ENCODE peak calls at places on chromosomes 11 and 22, in eight cellular contexts. Y is NB4, N is right atrium auricular region, D is endodermal cell, B is heart left ventricle, S is fibroblast of pulmonary artery, E is A549, U is AG04450. R is an unnamed sample.

GRCh38 chr11:28535677-28536076 is 427.5 kb downstream of the METTL15 start:
- DNase-seq in Y (no peak), N (no peak), D (no peak), B (no peak), S (no peak), E (no peak), U (no peak), R (no peak)

GRCh38 chr22:49548356-49549202 is 279.1 kb downstream of the BRD1 start:
- DNase-seq in Y (no peak), N (no peak), D (peak), B (peak), S (no peak), E (no peak), U (no peak), R (no peak)

GRCh38 chr11:26620282-26621045 is 48.4 kb upstream of the MUC15 start:
- DNase-seq in Y (no peak), N (no peak), D (no peak), B (no peak), S (no peak), E (no peak), U (no peak), R (no peak)

GRCh38 chr22:29710922-29711593 is 8.7 kb upstream of the CABP7 start:
- DNase-seq in Y (no peak), N (no peak), D (no peak), B (peak), S (no peak), E (no peak), U (no peak), R (no peak)

GRCh38 chr11:122706689-122707088 is 51.2 kb downstream of the UBASH3B start:
- DNase-seq in Y (no peak), N (no peak), D (no peak), B (no peak), S (peak), E (no peak), U (no peak), R (no peak)

GRCh38 chr11:133892584-133893380 is 47.5 kb upstream of the SPATA19 start:
- DNase-seq in Y (no peak), N (peak), D (peak), B (no peak), S (no peak), E (no peak), U (no peak), R (peak)

GRCh38 chr11:100498780-100499179 is 188.3 kb upstream of the ARHGAP42 start:
- DNase-seq in Y (no peak), N (no peak), D (no peak), B (no peak), S (no peak), E (no peak), U (no peak), R (no peak)

GRCh38 chr22:27097933-27098332 is 440.5 kb downstream of the MIAT start:
- DNase-seq in Y (no peak), N (no peak), D (peak), B (no peak), S (no peak), E (no peak), U (no peak), R (no peak)

GRCh38 chr22:44586337-44586990 is 88.4 kb upstream of the RTL6 start:
- DNase-seq in Y (no peak), N (no peak), D (peak), B (peak), S (no peak), E (no peak), U (no peak), R (no peak)

GRCh38 chr11:11324090-11324489 is 29.0 kb downstream of the CSNK2A3 start:
- DNase-seq in Y (no peak), N (no peak), D (no peak), B (no peak), S (no peak), E (no peak), U (no peak), R (no peak)

GRCh38 chr11:44506375-44507016 is 59.0 kb upstream of the CD82 start:
- DNase-seq in Y (peak), N (no peak), D (no peak), B (no peak), S (no peak), E (no peak), U (no peak), R (no peak)

GRCh38 chr11:128692750-128693578 is 908 bp upstream of the FLI1 start:
- DNase-seq in Y (peak), N (no peak), D (peak), B (peak), S (peak), E (no peak), U (no peak), R (no peak)

GRCh38 chr11:17531818-17532131 is 12.4 kb downstream of the USH1C start:
- DNase-seq in Y (no peak), N (no peak), D (no peak), B (no peak), S (peak), E (no peak), U (no peak), R (no peak)

GRCh38 chr22:36911887-36912661 is 1.4 kb upstream of the CSF2RB start:
- DNase-seq in Y (no peak), N (no peak), D (peak), B (no peak), S (peak), E (no peak), U (no peak), R (no peak)

GRCh38 chr22:48778308-48779195 is 1049.1 kb downstream of the BRD1 start:
- DNase-seq in Y (no peak), N (peak), D (peak), B (no peak), S (no peak), E (no peak), U (no peak), R (peak)

GRCh38 chr11:70541176-70541575 is 142.8 kb downstream of the CTTN start:
- DNase-seq in Y (no peak), N (no peak), D (no peak), B (peak), S (no peak), E (no peak), U (no peak), R (no peak)

GRCh38 chr22:44668886-44669724 is 32.9 kb upstream of the PRR5 start:
- DNase-seq in Y (no peak), N (no peak), D (peak), B (no peak), S (no peak), E (no peak), U (no peak), R (no peak)

GRCh38 chr11:20113147-20113435 is 47.2 kb downstream of the DBX1 start:
- DNase-seq in Y (no peak), N (no peak), D (no peak), B (no peak), S (no peak), E (no peak), U (no peak), R (no peak)

GRCh38 chr11:99952816-99953215 is 734.3 kb upstream of the ARHGAP42 start:
- DNase-seq in Y (no peak), N (no peak), D (no peak), B (no peak), S (peak), E (no peak), U (no peak), R (no peak)

GRCh38 chr11:93740802-93741093 is 547 bp downstream of the TAF1D start:
- DNase-seq in Y (peak), N (peak), D (peak), B (peak), S (peak), E (peak), U (no peak), R (peak)

GRCh38 chr11:133579165-133580031 is 47.1 kb upstream of the OPCML start:
- DNase-seq in Y (no peak), N (no peak), D (peak), B (no peak), S (no peak), E (no peak), U (no peak), R (no peak)

GRCh38 chr11:12272821-12273617 is 104.4 kb upstream of the PARVA start:
- DNase-seq in Y (no peak), N (no peak), D (no peak), B (no peak), S (peak), E (no peak), U (no peak), R (peak)

GRCh38 chr11:66782726-66783125 is 53.7 kb upstream of the SPTBN2 start:
- DNase-seq in Y (no peak), N (no peak), D (no peak), B (no peak), S (no peak), E (no peak), U (no peak), R (no peak)

GRCh38 chr22:35749808-35750207 is 32.1 kb downstream of the APOL5 start:
- DNase-seq in Y (peak), N (no peak), D (no peak), B (no peak), S (no peak), E (no peak), U (no peak), R (no peak)

GRCh38 chr11:9341638-9342137 is 27.3 kb upstream of the TMEM41B start:
- DNase-seq in Y (no peak), N (no peak), D (no peak), B (no peak), S (no peak), E (no peak), U (no peak), R (no peak)

GRCh38 chr11:13216019-13217006 is 61.3 kb upstream of the BMAL1 start:
- DNase-seq in Y (peak), N (no peak), D (peak), B (peak), S (peak), E (peak), U (peak), R (no peak)

GRCh38 chr11:28466506-28466905 is 358.3 kb downstream of the METTL15 start:
- DNase-seq in Y (no peak), N (no peak), D (no peak), B (no peak), S (no peak), E (no peak), U (no peak), R (no peak)

GRCh38 chr11:255176-255575 is 18.4 kb downstream of the PSMD13 start:
- DNase-seq in Y (no peak), N (no peak), D (no peak), B (no peak), S (peak), E (no peak), U (no peak), R (no peak)

GRCh38 chr11:12130180-12130980 is 20.0 kb downstream of the MICAL2 start:
- DNase-seq in Y (no peak), N (no peak), D (no peak), B (no peak), S (no peak), E (no peak), U (no peak), R (no peak)

GRCh38 chr11:62497132-62497915 is 49.3 kb downstream of the AHNAK start:
- DNase-seq in Y (peak), N (no peak), D (peak), B (no peak), S (peak), E (peak), U (no peak), R (no peak)

GRCh38 chr11:60455531-60456042 is at the start of gene MS4A1:
- DNase-seq in Y (no peak), N (no peak), D (no peak), B (no peak), S (no peak), E (no peak), U (no peak), R (no peak)

GRCh38 chr22:48515571-48516200 is 1312.0 kb downstream of the BRD1 start:
- DNase-seq in Y (no peak), N (no peak), D (no peak), B (no peak), S (no peak), E (no peak), U (no peak), R (no peak)

GRCh38 chr11:12137005-12137690 is 26.8 kb downstream of the MICAL2 start:
- DNase-seq in Y (no peak), N (no peak), D (no peak), B (no peak), S (no peak), E (no peak), U (no peak), R (no peak)

GRCh38 chr11:59102259-59102765 is 4.7 kb upstream of the FAM111B start:
- DNase-seq in Y (no peak), N (no peak), D (peak), B (peak), S (peak), E (peak), U (no peak), R (no peak)
- H3K4me3 ChIP-seq in Y (no peak), N (no peak), D (no peak), B (peak), S (peak), E (peak), U (peak), R (peak)

GRCh38 chr11:1482581-1483444 is 3.8 kb downstream of the MOB2 start:
- DNase-seq in Y (no peak), N (no peak), D (peak), B (peak), S (no peak), E (no peak), U (no peak), R (peak)
- TF ChIP-seq CTCF in Y (peak), N (no peak), D (peak), B (no peak), S (no peak), E (no peak), U (no peak), R (no peak)

DNA sequence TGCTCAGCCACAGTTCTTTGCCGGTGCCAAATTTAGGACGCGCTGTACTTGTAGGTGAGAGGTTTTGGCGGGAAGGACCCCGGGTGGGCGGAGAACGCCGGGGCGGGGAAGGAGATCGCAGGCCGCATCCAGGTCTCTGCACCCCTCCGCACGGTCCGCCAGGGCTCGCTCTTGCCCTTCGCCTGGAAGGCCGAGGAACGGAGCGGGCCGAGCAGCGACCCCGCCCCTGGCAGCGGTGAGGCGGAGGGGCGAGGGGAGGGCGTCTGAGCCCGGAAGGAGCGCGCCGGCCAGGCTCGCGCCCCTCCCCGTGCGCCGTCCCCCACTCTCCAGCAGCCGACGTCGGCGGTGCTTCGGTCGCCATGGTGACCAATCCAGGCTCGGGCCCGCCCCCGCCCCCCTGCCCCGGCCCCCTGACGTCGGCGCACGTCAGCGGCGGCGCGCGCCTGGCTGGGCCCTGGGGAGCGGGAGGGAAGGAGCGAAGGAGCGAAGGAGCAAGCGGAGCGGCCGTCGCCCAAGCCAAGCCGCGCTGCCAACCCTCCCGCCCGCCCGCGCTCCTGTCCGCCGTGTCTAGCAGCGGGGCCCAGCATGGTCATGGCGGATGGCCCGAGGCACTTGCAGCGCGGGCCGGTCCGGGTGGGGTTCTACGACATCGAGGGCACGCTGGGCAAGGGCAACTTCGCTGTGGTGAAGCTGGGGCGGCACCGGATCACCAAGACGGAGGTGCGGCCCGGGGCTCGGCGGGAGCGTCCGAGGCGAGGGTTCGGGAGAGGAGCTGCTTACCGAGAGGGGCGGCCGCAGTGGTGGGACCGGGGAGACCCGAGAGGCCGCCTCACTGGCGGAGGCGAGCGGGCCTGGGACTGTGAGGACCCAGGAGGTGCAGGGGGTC is at the start of gene SIK2:
- DNase-seq in Y (peak), N (peak), D (peak), B (peak), S (peak), E (peak), U (peak), R (peak)
- H3K4me3 ChIP-seq in Y (peak), N (peak), D (peak), B (peak), S (peak), E (peak), U (peak), R (peak)

GRCh38 chr11:126226334-126227084 is 14.9 kb downstream of the FAM118B start:
- DNase-seq in Y (peak), N (no peak), D (no peak), B (no peak), S (no peak), E (no peak), U (no peak), R (no peak)
- TF ChIP-seq CTCF in Y (no peak), N (no peak), D (no peak), B (no peak), S (no peak), E (no peak), U (no peak), R (no peak)

DNA sequence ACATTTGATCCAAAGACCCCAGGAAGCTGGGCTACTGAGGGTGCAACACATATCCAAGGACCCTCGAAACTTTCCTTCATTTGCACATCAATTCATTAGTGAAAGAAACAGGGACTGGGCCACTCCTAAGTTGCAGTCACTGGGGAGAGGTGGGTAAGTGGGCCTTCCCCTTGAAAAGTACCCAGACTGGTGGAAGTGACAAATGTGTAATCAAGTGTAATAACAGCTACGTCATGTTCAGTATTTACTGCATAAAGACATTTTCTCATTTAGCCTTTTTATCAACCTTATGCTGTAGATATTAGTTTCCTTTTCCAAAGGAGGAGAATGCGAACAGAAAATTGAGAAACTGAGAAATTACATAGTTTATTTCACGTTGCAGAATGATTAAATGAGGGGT is 101.9 kb upstream of the OLFML1 start:
- DNase-seq in Y (no peak), N (no peak), D (no peak), B (no peak), S (no peak), E (no peak), U (no peak), R (no peak)
- H3K4me3 ChIP-seq in Y (no peak), N (no peak), D (no peak), B (no peak), S (no peak), E (no peak), U (no peak), R (no peak)

DNA sequence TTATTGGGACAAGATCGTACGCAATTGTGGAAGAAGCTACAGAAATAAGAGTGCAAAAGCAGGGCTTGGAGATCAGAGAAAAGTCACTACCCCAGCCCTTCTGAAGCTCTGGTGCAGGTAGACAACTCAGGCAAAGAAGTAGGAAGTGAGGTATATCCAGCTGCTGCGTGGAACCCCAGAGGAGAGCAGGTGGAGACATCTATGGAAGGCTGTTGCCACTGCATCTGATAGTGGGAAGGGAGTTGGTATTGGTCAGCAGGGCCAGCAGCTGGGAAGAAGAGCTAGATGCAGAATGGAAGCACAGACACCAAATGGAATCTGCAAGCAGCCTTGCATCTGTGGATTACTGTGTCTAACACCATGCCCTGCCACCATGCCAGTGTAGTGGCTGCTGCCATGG is 165.1 kb downstream of the WNT11 start:
- DNase-seq in Y (no peak), N (no peak), D (peak), B (no peak), S (no peak), E (no peak), U (no peak), R (no peak)
- TF ChIP-seq CTCF in Y (no peak), N (no peak), D (peak), B (no peak), S (no peak), E (no peak), U (no peak), R (no peak)